ENCODE peak calls at places on chromosomes 6 and 20, in seven cellular contexts. E, Y, U, C, P, B and H are unnamed samples.

GRCh38 chr6:1561355-1561754 is 48.4 kb upstream of the FOXC1 start:
- DNase-seq in E (no peak), Y (no peak), U (no peak), C (no peak), P (no peak), B (no peak), H (no peak)

GRCh38 chr6:144351741-144352140 is 66.6 kb downstream of the UTRN start:
- DNase-seq in E (no peak), Y (no peak), U (peak), C (no peak), P (no peak), B (no peak), H (peak)

GRCh38 chr20:62928246-62928939 is 2.1 kb upstream of the DIDO1 start:
- DNase-seq in E (no peak), Y (peak), U (no peak), C (no peak), P (no peak), B (no peak), H (no peak)

GRCh38 chr20:60102665-60103210 is 144.5 kb downstream of the CDH26 start:
- DNase-seq in E (no peak), Y (no peak), U (no peak), C (no peak), P (no peak), B (no peak), H (no peak)

GRCh38 chr20:47761478-47762047 is 23.7 kb downstream of the SULF2 start:
- DNase-seq in E (peak), Y (no peak), U (no peak), C (no peak), P (no peak), B (no peak), H (no peak)

GRCh38 chr6:141877275-141877983 is 255.3 kb upstream of the GJE1 start:
- DNase-seq in E (no peak), Y (no peak), U (no peak), C (no peak), P (no peak), B (no peak), H (peak)

GRCh38 chr20:54476336-54476928 is 1.0 kb downstream of the DOK5 start:
- DNase-seq in E (peak), Y (no peak), U (peak), C (peak), P (no peak), B (no peak), H (no peak)

GRCh38 chr6:79586548-79586947 is 44.6 kb upstream of the SH3BGRL2 start:
- DNase-seq in E (peak), Y (no peak), U (peak), C (no peak), P (no peak), B (no peak), H (peak)

GRCh38 chr20:24755411-24755922 is 193.6 kb upstream of the CST7 start:
- DNase-seq in E (peak), Y (no peak), U (no peak), C (peak), P (no peak), B (no peak), H (peak)

GRCh38 chr6:116229287-116229913 is 24.5 kb downstream of the TSPYL4 start:
- DNase-seq in E (peak), Y (peak), U (peak), C (peak), P (peak), B (peak), H (peak)

GRCh38 chr20:10524643-10525042 is 89.5 kb downstream of the SLX4IP start:
- DNase-seq in E (no peak), Y (no peak), U (peak), C (no peak), P (no peak), B (no peak), H (peak)

GRCh38 chr20:8215516-8215915 is 83.5 kb downstream of the PLCB1 start:
- DNase-seq in E (no peak), Y (no peak), U (peak), C (no peak), P (no peak), B (no peak), H (peak)

GRCh38 chr6:125793280-125793679 is 2.5 kb downstream of the NCOA7 start:
- DNase-seq in E (peak), Y (no peak), U (peak), C (no peak), P (no peak), B (no peak), H (no peak)

GRCh38 chr6:115360602-115361325 is 699.9 kb downstream of the FRK start:
- DNase-seq in E (no peak), Y (no peak), U (no peak), C (no peak), P (no peak), B (no peak), H (no peak)

GRCh38 chr20:37454636-37455035 is 66.4 kb upstream of the NNAT start:
- DNase-seq in E (no peak), Y (no peak), U (no peak), C (no peak), P (no peak), B (no peak), H (no peak)

GRCh38 chr6:128731249-128732165 is 151.4 kb upstream of the LAMA2 start:
- DNase-seq in E (peak), Y (peak), U (peak), C (peak), P (no peak), B (no peak), H (peak)

GRCh38 chr20:36439040-36439730 is 102.1 kb upstream of the MYL9 start:
- DNase-seq in E (peak), Y (peak), U (peak), C (peak), P (peak), B (peak), H (peak)

GRCh38 chr6:100913400-100914276 is 32.5 kb upstream of the ASCC3 start:
- DNase-seq in E (peak), Y (no peak), U (no peak), C (peak), P (no peak), B (no peak), H (no peak)

GRCh38 chr20:37492096-37492625 is 28.9 kb upstream of the NNAT start:
- DNase-seq in E (no peak), Y (no peak), U (no peak), C (no peak), P (no peak), B (no peak), H (no peak)

DNA sequence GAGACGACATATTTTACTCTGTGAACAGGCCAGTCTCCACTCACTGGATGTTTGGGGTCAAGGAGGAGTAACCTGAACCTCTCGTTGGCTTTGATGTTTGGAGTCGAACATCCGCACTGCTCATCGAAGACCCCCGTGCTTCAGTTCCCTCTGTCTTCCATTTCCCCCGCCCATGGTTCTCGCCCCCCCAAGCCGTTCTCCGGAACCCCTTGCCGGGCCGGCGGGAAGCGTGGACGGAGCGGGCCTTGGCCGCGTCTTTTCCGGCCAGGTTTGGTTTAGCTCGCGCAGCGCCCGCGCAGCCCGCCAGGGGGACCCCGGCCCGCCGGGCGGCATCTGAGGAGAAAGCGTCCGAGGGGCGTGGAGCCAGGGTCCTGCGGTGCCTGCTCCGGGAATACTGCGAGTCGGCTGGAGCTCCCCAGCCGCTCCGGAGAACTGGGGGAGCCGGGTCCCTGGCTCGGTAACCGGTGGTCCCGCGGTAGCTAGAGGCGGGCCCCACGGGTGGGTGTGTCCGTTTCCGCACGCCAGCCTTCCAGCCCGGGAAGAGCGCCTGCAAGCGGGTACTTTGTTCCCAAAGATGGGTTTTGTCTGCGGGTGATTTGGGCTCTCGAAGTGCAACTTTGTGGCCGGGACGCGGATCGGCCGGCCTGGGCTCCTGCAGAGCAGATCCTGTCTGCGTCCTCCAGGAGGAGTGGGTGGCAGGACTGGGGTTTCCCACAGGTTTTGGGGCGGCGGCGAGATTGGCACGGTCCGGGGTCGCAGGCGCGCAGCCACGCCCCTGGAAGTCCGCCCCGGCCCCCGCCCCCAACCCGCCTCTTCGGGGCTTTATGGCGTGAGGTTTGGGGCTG is 429 bp upstream of the TMEM200A start:
- DNase-seq in E (peak), Y (peak), U (peak), C (peak), P (peak), B (peak), H (peak)
- TF ChIP-seq CTCF in E (peak), Y (peak), U (peak), C (peak), P (peak), B (no peak), H (peak)

GRCh38 chr20:34753706-34754461 is 49.7 kb downstream of the TP53INP2 start:
- DNase-seq in E (no peak), Y (peak), U (peak), C (no peak), P (no peak), B (no peak), H (peak)
- TF ChIP-seq CTCF in E (peak), Y (no peak), U (no peak), C (no peak), P (no peak), B (no peak), H (peak)

GRCh38 chr20:33647603-33648395 is 14.3 kb upstream of the C20orf144 start:
- DNase-seq in E (no peak), Y (peak), U (peak), C (no peak), P (no peak), B (no peak), H (peak)
- TF ChIP-seq CTCF in E (no peak), Y (no peak), U (no peak), C (no peak), P (no peak), B (no peak), H (no peak)

GRCh38 chr6:6712258-6712978 is 123.9 kb downstream of the LY86 start:
- DNase-seq in E (no peak), Y (peak), U (peak), C (no peak), P (peak), B (no peak), H (peak)
- TF ChIP-seq CTCF in E (no peak), Y (no peak), U (no peak), C (no peak), P (no peak), B (no peak), H (no peak)

DNA sequence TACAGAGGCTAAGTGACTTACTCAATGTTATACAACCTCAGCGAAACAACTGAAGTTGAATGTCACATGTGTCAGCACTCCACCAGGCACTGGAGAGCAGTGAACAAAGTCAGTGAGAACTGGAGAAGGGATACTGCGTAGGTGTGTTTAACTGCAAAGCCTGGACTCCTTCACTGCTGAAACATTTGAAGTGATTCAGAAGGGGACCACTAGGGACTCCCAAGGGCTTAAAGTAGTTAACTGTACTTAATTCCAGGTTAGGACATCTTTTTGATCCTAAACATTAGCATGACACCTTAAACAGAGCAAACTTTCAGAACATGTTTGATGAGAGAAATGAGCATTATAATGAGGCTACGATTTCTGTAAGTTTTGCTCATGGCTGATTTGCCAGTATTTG is 45.0 kb upstream of the ZBTB24 start:
- DNase-seq in E (peak), Y (peak), U (no peak), C (no peak), P (no peak), B (no peak), H (peak)
- TF ChIP-seq CTCF in E (peak), Y (peak), U (peak), C (peak), P (no peak), B (no peak), H (peak)

GRCh38 chr6:13729891-13730290 is 18.3 kb upstream of the RANBP9 start:
- DNase-seq in E (no peak), Y (no peak), U (peak), C (no peak), P (no peak), B (no peak), H (peak)

GRCh38 chr6:13725570-13725969 is 13.9 kb upstream of the RANBP9 start:
- DNase-seq in E (no peak), Y (no peak), U (peak), C (no peak), P (no peak), B (no peak), H (no peak)

GRCh38 chr6:13722880-13723279 is 11.2 kb upstream of the RANBP9 start:
- DNase-seq in E (no peak), Y (no peak), U (no peak), C (no peak), P (no peak), B (no peak), H (no peak)

GRCh38 chr6:13725052-13725451 is 13.4 kb upstream of the RANBP9 start:
- DNase-seq in E (no peak), Y (no peak), U (no peak), C (no peak), P (no peak), B (no peak), H (no peak)

DNA sequence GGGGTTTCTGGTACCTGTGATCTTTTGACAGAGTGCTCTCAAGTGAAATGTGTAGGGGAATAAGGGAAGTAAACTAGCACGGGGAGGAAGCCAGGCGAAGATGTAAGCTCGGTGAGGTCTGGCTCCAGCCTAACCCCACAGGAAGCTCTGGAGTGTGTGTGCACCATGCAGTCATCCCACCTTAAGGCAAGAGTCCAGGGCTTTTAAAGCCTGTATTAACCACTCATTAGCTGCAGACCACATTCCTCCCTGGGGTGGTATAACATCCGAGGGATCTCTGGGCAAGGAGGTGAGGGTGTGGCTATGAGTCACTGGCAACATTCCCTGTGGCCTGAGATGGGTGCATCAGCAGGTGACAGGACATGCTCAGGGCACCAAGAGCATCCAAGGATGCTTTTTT is 12.5 kb upstream of the RANBP9 start:
- DNase-seq in E (no peak), Y (no peak), U (no peak), C (no peak), P (no peak), B (no peak), H (no peak)
- TF ChIP-seq CTCF in E (no peak), Y (no peak), U (no peak), C (no peak), P (no peak), B (no peak), H (no peak)

GRCh38 chr6:11756726-11757125 is 21.9 kb downstream of the ADTRP start:
- DNase-seq in E (no peak), Y (no peak), U (no peak), C (no peak), P (no peak), B (no peak), H (no peak)
- TF ChIP-seq CTCF in E (no peak), Y (no peak), U (no peak), C (no peak), P (no peak), B (no peak), H (no peak)

DNA sequence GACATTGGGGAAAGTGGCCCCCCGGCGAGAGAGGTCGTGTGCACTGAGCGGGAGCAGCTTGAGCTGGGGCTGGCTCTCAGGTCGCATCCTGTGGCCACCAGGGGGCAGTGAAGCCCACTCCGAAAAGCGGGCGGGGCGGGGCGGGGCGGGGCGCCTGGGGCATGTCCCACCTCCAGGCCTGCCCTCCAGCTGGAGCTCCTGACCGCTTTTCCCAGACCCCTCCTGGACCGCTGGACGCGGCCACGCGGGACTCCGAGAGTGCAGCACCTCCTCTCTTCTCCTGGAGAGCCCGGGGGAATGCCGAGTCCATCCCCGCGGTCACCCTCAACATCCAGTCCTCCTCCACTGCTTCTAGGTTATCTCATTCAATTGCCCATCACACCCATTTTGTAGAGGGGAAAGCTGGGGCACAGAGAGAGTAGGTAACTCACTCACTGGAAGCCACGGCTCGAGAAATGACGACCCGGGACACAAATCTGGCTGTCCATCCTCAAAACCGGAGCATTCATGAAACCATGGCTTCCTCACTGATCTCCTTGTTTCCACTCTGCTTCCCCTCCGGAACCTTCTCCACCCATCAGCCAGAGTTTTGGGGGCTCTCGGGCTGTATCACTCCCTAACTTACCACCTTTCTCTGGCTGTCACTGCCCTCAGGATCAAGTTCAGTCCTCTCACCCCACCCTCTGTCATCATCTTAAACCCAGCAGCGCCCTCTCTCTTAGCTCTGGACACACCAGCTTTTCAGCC is 24.1 kb downstream of the COX4I2 start:
- DNase-seq in E (peak), Y (peak), U (peak), C (peak), P (peak), B (peak), H (peak)
- TF ChIP-seq CTCF in E (peak), Y (peak), U (peak), C (peak), P (peak), B (peak), H (peak)

GRCh38 chr6:137641474-137642077 is 147.4 kb upstream of the OLIG3 start:
- DNase-seq in E (peak), Y (peak), U (peak), C (peak), P (peak), B (peak), H (peak)
- TF ChIP-seq CTCF in E (peak), Y (peak), U (peak), C (peak), P (peak), B (peak), H (peak)

GRCh38 chr20:49909499-49910339 is 5.6 kb downstream of the SPATA2 start:
- DNase-seq in E (peak), Y (no peak), U (no peak), C (peak), P (peak), B (no peak), H (no peak)
- TF ChIP-seq CTCF in E (peak), Y (no peak), U (no peak), C (peak), P (peak), B (peak), H (peak)